ENCODE peak calls at places on chromosomes 3 and 15, in five cellular contexts. B is lung microvascular endothelial cell, F is EH, Z is anterior cingulate cortex, T is A172. E is an unnamed sample.

GRCh38 chr3:191261304-191261638 is 62.2 kb downstream of the OSTN start:
- DNase-seq in Z (no peak), B (no peak), T (no peak), F (no peak), E (no peak)

GRCh38 chr3:189826566-189826965 is 195.4 kb downstream of the TP63 start:
- DNase-seq in T (no peak), Z (no peak), F (no peak), B (no peak), E (no peak)

GRCh38 chr15:39864116-39864515 is 56.0 kb downstream of the GPR176 start:
- DNase-seq in T (no peak), F (no peak), Z (no peak), B (no peak), E (no peak)

GRCh38 chr3:184372911-184373310 is 5.1 kb downstream of the THPO start:
- DNase-seq in F (no peak), T (no peak), B (no peak), Z (no peak), E (no peak)

GRCh38 chr15:85419200-85419599 is 38.8 kb downstream of the AKAP13 start:
- DNase-seq in Z (no peak), F (no peak), T (no peak), B (no peak), E (no peak)

GRCh38 chr15:62966294-62966693 is 76.3 kb upstream of the TPM1 start:
- DNase-seq in B (no peak), Z (no peak), T (no peak), F (no peak), E (no peak)

GRCh38 chr3:74883690-74884089 is 269.2 kb upstream of the CNTN3 start:
- DNase-seq in Z (no peak), B (no peak), T (no peak), F (peak; percentile 1), E (no peak)

GRCh38 chr3:51974277-51974962 is 444 bp upstream of the ABHD14A start:
- DNase-seq in Z (no peak), F (no peak), B (peak; percentile 23), T (no peak), E (no peak)

GRCh38 chr15:48360841-48361240 is 29.6 kb downstream of the DUT start:
- DNase-seq in B (no peak), Z (no peak), T (peak; percentile 54), F (peak; percentile 51), E (no peak)

GRCh38 chr15:40183636-40184463 is 23.0 kb downstream of the BUB1B start:
- DNase-seq in Z (no peak), T (no peak), B (no peak), F (no peak), E (no peak)

GRCh38 chr3:195811756-195812155 is at the start of gene MUC4:
- DNase-seq in Z (no peak), B (no peak), F (no peak), T (no peak), E (no peak)

GRCh38 chr15:73981761-73982222 is 10.3 kb downstream of the STOML1 start:
- DNase-seq in Z (no peak), T (peak; percentile 62), B (no peak), F (no peak), E (no peak)

GRCh38 chr3:105352976-105353375 is 13.7 kb upstream of the ALCAM start:
- DNase-seq in Z (no peak), T (no peak), B (no peak), F (peak; percentile 23), E (no peak)

GRCh38 chr3:132029182-132029902 is 5.5 kb downstream of the CPNE4 start:
- DNase-seq in F (peak; percentile 74), Z (peak; percentile 71), T (peak; percentile 83), B (peak; percentile 74), E (peak; percentile 46)

GRCh38 chr3:55604846-55605245 is 117.7 kb upstream of the WNT5A start:
- DNase-seq in Z (no peak), B (no peak), F (no peak), T (no peak), E (no peak)

GRCh38 chr3:69784854-69785523 is 45.7 kb downstream of the MITF start:
- DNase-seq in T (peak; percentile 78), Z (no peak), B (peak; percentile 64), F (peak; percentile 92), E (no peak)

E was measured in substantia nigra.